ENCODE peak calls at places on chromosomes 2 and 18, in ten cellular contexts. V is posterior cingulate gyrus; H is HuH-7; C is T-helper 1 cell; J is GM12864; Y is dorsolateral prefrontal cortex; G is sciatic nerve; X is SW480; M is mammary epithelial cell; A is CD4-positive, alpha-beta memory T cell. P is an unnamed sample.
A peak's percentile ranks its signal among the peaks of the same experiment; 100 is the strongest.

GRCh38 chr2:46535360-46535759 is 56.0 kb downstream of the TMEM247 start:
- DNase-seq in V (no peak), H (no peak), C (no peak), J (peak; percentile 81), Y (no peak), G (no peak), X (no peak), M (no peak), A (peak; percentile 43), P (peak; percentile 69)

GRCh38 chr2:150485114-150485870 is 2.2 kb downstream of the RND3 start:
- DNase-seq in V (peak; percentile 64), H (peak; percentile 76), C (no peak), J (no peak), Y (peak; percentile 75), G (peak; percentile 83), X (peak; percentile 83), M (peak; percentile 89), A (no peak), P (no peak)

GRCh38 chr2:86453838-86454237 is 12.7 kb downstream of the KDM3A start:
- DNase-seq in V (no peak), H (no peak), C (no peak), J (no peak), Y (no peak), G (peak; percentile 70), X (no peak), M (peak; percentile 79), A (no peak), P (no peak)

GRCh38 chr2:124045906-124046305 is 20.8 kb downstream of the CNTNAP5 start:
- DNase-seq in V (no peak), H (no peak), C (no peak), J (no peak), Y (no peak), G (no peak), X (no peak), M (no peak), A (no peak), P (no peak)

GRCh38 chr2:187349328-187349944 is 98.6 kb downstream of the CALCRL start:
- DNase-seq in V (no peak), H (no peak), C (no peak), J (no peak), Y (no peak), G (no peak), X (no peak), M (peak; percentile 23), A (no peak), P (peak; percentile 60)

GRCh38 chr2:198162276-198162675 is 357.9 kb downstream of the PLCL1 start:
- DNase-seq in V (no peak), H (no peak), C (no peak), J (no peak), Y (no peak), G (no peak), X (no peak), M (no peak), A (no peak), P (no peak)

GRCh38 chr2:178477443-178478099 is 829 bp downstream of the FKBP7 start:
- DNase-seq in V (no peak), H (no peak), C (no peak), J (no peak), Y (no peak), G (no peak), X (no peak), M (no peak), A (no peak), P (no peak)

GRCh38 chr18:73831688-73832087 is 315.9 kb downstream of the FBXO15 start:
- DNase-seq in V (no peak), H (no peak), C (no peak), J (no peak), Y (no peak), G (no peak), X (no peak), M (no peak), A (no peak), P (no peak)

GRCh38 chr2:95279435-95280035 is 5.3 kb downstream of the PROM2 start:
- DNase-seq in V (no peak), H (no peak), C (no peak), J (no peak), Y (no peak), G (no peak), X (no peak), M (no peak), A (no peak), P (no peak)

GRCh38 chr18:58640891-58641610 is 12.2 kb upstream of the ALPK2 start:
- DNase-seq in V (no peak), H (no peak), C (no peak), J (no peak), Y (no peak), G (no peak), X (no peak), M (no peak), A (no peak), P (no peak)

GRCh38 chr2:223399357-223399957 is 202.7 kb downstream of the SCG2 start:
- DNase-seq in V (no peak), H (no peak), C (no peak), J (no peak), Y (no peak), G (no peak), X (no peak), M (no peak), A (no peak), P (no peak)

GRCh38 chr2:71922501-71923142 is 225.0 kb downstream of the CYP26B1 start:
- DNase-seq in V (no peak), H (no peak), C (no peak), J (no peak), Y (no peak), G (no peak), X (no peak), M (no peak), A (no peak), P (no peak)

GRCh38 chr2:174176898-174177297 is 71.4 kb downstream of the OLA1 start:
- DNase-seq in V (no peak), H (no peak), C (no peak), J (no peak), Y (no peak), G (no peak), X (peak; percentile 84), M (peak; percentile 97), A (no peak), P (no peak)

GRCh38 chr2:118371500-118371899 is 283.2 kb downstream of the INSIG2 start:
- DNase-seq in V (no peak), H (peak; percentile 26), C (no peak), J (no peak), Y (no peak), G (no peak), X (peak; percentile 43), M (peak; percentile 32), A (no peak), P (no peak)

GRCh38 chr2:20592106-20593071 is 58.5 kb downstream of the HS1BP3 start:
- DNase-seq in V (no peak), H (no peak), C (peak; percentile 3), J (no peak), Y (no peak), G (peak; percentile 50), X (peak; percentile 83), M (no peak), A (no peak), P (no peak)

GRCh38 chr18:3180325-3180724 is 39.4 kb downstream of the MYOM1 start:
- DNase-seq in V (no peak), H (no peak), C (no peak), J (no peak), Y (no peak), G (no peak), X (no peak), M (no peak), A (no peak), P (no peak)

GRCh38 chr2:121502246-121502645 is 28.4 kb upstream of the RNU4ATAC start:
- DNase-seq in V (no peak), H (no peak), C (no peak), J (no peak), Y (no peak), G (no peak), X (no peak), M (peak; percentile 84), A (no peak), P (no peak)

GRCh38 chr2:112958428-112959108 is 19.2 kb upstream of the IL36G start:
- DNase-seq in V (no peak), H (peak; percentile 49), C (peak; percentile 18), J (peak; percentile 19), Y (no peak), G (no peak), X (peak; percentile 74), M (peak; percentile 53), A (peak; percentile 52), P (peak; percentile 6)

GRCh38 chr2:101427240-101427639 is 39.9 kb upstream of the CREG2 start:
- DNase-seq in V (no peak), H (no peak), C (no peak), J (no peak), Y (no peak), G (no peak), X (no peak), M (no peak), A (no peak), P (no peak)

GRCh38 chr2:69192176-69192945 is 179.4 kb downstream of the ANTXR1 start:
- DNase-seq in V (no peak), H (no peak), C (no peak), J (no peak), Y (no peak), G (no peak), X (peak; percentile 79), M (no peak), A (no peak), P (no peak)

GRCh38 chr2:221716434-221717303 is 144.6 kb upstream of the EPHA4 start:
- DNase-seq in V (no peak), H (no peak), C (no peak), J (no peak), Y (no peak), G (no peak), X (peak; percentile 2), M (peak; percentile 8), A (no peak), P (no peak)